ENCODE peak calls at places on chromosomes 7 and 10, in nine cellular contexts. F, T, Z, K, V, M, J, G and P are unnamed samples.

GRCh38 chr7:147311332-147311731 is 1194.7 kb downstream of the CNTNAP2 start:
- DNase-seq in Z (no peak), G (no peak), M (no peak), K (no peak), V (no peak), T (no peak), J (no peak), F (no peak), P (no peak)

GRCh38 chr7:81094952-81095351 is 176.1 kb upstream of the SEMA3C start:
- DNase-seq in K (no peak), V (no peak), T (no peak), J (no peak), Z (no peak), G (no peak), F (no peak), M (no peak), P (no peak)

GRCh38 chr7:73822319-73823173 is 8.2 kb upstream of the CLDN4 start:
- DNase-seq in V (no peak), F (no peak), J (no peak), Z (peak), M (peak), K (no peak), T (peak), G (no peak), P (no peak)

GRCh38 chr7:115816318-115816974 is 214.1 kb downstream of the TFEC start:
- DNase-seq in M (no peak), G (no peak), K (no peak), F (no peak), T (no peak), Z (no peak), V (no peak), J (no peak), P (no peak)

GRCh38 chr7:46146454-46147255 is 225.6 kb upstream of the IGFBP3 start:
- DNase-seq in K (no peak), T (peak), J (no peak), Z (no peak), V (no peak), M (peak), G (peak), F (no peak), P (no peak)

GRCh38 chr10:90424730-90425129 is 433.1 kb downstream of the HTR7 start:
- DNase-seq in T (peak), F (no peak), G (no peak), K (no peak), V (no peak), J (no peak), M (no peak), Z (no peak), P (no peak)

GRCh38 chr10:1070939-1071338 is 14.8 kb downstream of the WDR37 start:
- DNase-seq in F (no peak), J (no peak), G (no peak), V (no peak), Z (no peak), T (no peak), K (no peak), M (peak), P (no peak)

GRCh38 chr10:48551796-48552591 is 52.9 kb downstream of the ARHGAP22 start:
- DNase-seq in V (peak), M (peak), T (peak), J (no peak), G (peak), K (no peak), F (no peak), Z (no peak), P (peak)

GRCh38 chr7:158588085-158588877 is 658 bp upstream of the PTPRN2 start:
- DNase-seq in Z (no peak), J (no peak), T (no peak), K (no peak), G (no peak), F (no peak), M (no peak), V (no peak), P (no peak)

GRCh38 chr7:105664816-105665525 is 83.7 kb upstream of the EFCAB10 start:
- DNase-seq in F (no peak), G (no peak), Z (no peak), K (no peak), J (no peak), V (no peak), T (peak), M (peak), P (no peak)

GRCh38 chr7:71612011-71612410 is 480.1 kb downstream of the GALNT17 start:
- DNase-seq in J (no peak), G (no peak), F (no peak), Z (no peak), T (no peak), K (no peak), M (no peak), V (no peak), P (no peak)

GRCh38 chr10:28935061-28935460 is 257.7 kb downstream of the BAMBI start:
- DNase-seq in V (no peak), G (no peak), Z (no peak), K (no peak), M (no peak), J (no peak), T (no peak), F (no peak), P (no peak)

GRCh38 chr10:49081532-49082275 is 33.6 kb downstream of the VSTM4 start:
- DNase-seq in G (peak), K (no peak), F (no peak), J (no peak), Z (no peak), V (no peak), M (no peak), T (no peak), P (no peak)

GRCh38 chr10:12481956-12482355 is 132.6 kb downstream of the CAMK1D start:
- DNase-seq in J (no peak), T (no peak), Z (no peak), G (no peak), M (no peak), F (no peak), K (no peak), V (no peak), P (no peak)

GRCh38 chr10:113071446-113071845 is 121.4 kb downstream of the TCF7L2 start:
- DNase-seq in F (no peak), T (no peak), G (peak), M (peak), K (no peak), V (no peak), J (no peak), Z (no peak), P (no peak)

GRCh38 chr7:82600601-82601000 is 157.0 kb upstream of the CACNA2D1 start:
- DNase-seq in K (no peak), Z (no peak), M (no peak), J (no peak), G (no peak), F (no peak), V (peak), T (no peak), P (no peak)

GRCh38 chr7:69067397-69067796 is 530.9 kb upstream of the AUTS2 start:
- DNase-seq in K (no peak), F (no peak), Z (no peak), V (peak), J (no peak), M (peak), T (no peak), G (no peak), P (no peak)

GRCh38 chr10:60142736-60143135 is 236.4 kb upstream of the CCDC6 start:
- DNase-seq in T (no peak), M (no peak), V (no peak), K (no peak), F (no peak), J (no peak), Z (no peak), G (no peak), P (no peak)

GRCh38 chr10:75593690-75594556 is 162.5 kb downstream of the LRMDA start:
- DNase-seq in T (no peak), G (no peak), J (no peak), F (no peak), M (no peak), K (no peak), Z (no peak), V (no peak), P (no peak)

GRCh38 chr7:69204936-69205335 is 393.3 kb upstream of the AUTS2 start:
- DNase-seq in V (no peak), M (no peak), Z (no peak), J (no peak), F (no peak), K (no peak), T (no peak), G (no peak), P (no peak)

GRCh38 chr7:95579318-95579717 is 17.0 kb downstream of the PDK4 start:
- DNase-seq in J (no peak), G (no peak), M (no peak), K (no peak), T (no peak), V (no peak), F (no peak), Z (no peak), P (no peak)

GRCh38 chr10:129690248-129691070 is 223.4 kb downstream of the MGMT start:
- DNase-seq in G (no peak), J (no peak), K (no peak), Z (no peak), F (no peak), T (no peak), M (no peak), V (no peak), P (no peak)

GRCh38 chr10:81576336-81576735 is 298.7 kb upstream of the NRG3 start:
- DNase-seq in G (no peak), K (no peak), J (no peak), Z (no peak), T (no peak), M (no peak), V (no peak), F (no peak), P (no peak)

GRCh38 chr10:62426086-62426485 is 51.9 kb downstream of the ZNF365 start:
- DNase-seq in Z (no peak), K (peak), T (peak), M (no peak), F (no peak), J (no peak), G (no peak), V (no peak), P (no peak)

GRCh38 chr10:31419394-31420063 is 100.5 kb downstream of the ZEB1 start:
- DNase-seq in T (no peak), V (no peak), G (no peak), J (no peak), K (no peak), M (peak), Z (no peak), F (no peak), P (no peak)

GRCh38 chr7:90311185-90311584 is 9.9 kb downstream of the FAM237B start:
- DNase-seq in Z (no peak), T (no peak), G (no peak), K (no peak), V (no peak), J (no peak), F (no peak), M (no peak), P (no peak)

GRCh38 chr10:73650537-73651331 is 5.1 kb downstream of the SYNPO2L start:
- DNase-seq in G (peak), V (no peak), Z (no peak), M (peak), J (no peak), T (no peak), F (no peak), K (no peak), P (no peak)

GRCh38 chr10:17735166-17735941 is 16.6 kb upstream of the TMEM236 start:
- DNase-seq in K (no peak), G (peak), J (no peak), M (peak), Z (no peak), F (no peak), V (no peak), T (no peak), P (no peak)

GRCh38 chr7:108252177-108252576 is 122.0 kb upstream of the LAMB4 start:
- DNase-seq in M (no peak), F (no peak), G (no peak), K (no peak), V (no peak), J (no peak), Z (no peak), T (no peak), P (no peak)

GRCh38 chr7:139687980-139688632 is 89.7 kb downstream of the HIPK2 start:
- DNase-seq in F (no peak), K (no peak), V (no peak), M (peak), G (peak), Z (no peak), T (peak), J (no peak), P (no peak)

GRCh38 chr10:11863353-11864105 is 40.4 kb downstream of the PROSER2 start:
- DNase-seq in F (no peak), T (no peak), G (no peak), K (peak), M (no peak), Z (no peak), V (peak), J (no peak), P (peak)

GRCh38 chr10:119726291-119727261 is 726 bp downstream of the INPP5F start:
- DNase-seq in V (no peak), G (no peak), T (no peak), K (peak), Z (no peak), F (no peak), J (no peak), M (no peak), P (no peak)

GRCh38 chr10:63388421-63389031 is 77.3 kb downstream of the JMJD1C start:
- DNase-seq in F (no peak), Z (no peak), M (no peak), G (no peak), T (no peak), J (no peak), V (no peak), K (no peak), P (no peak)

GRCh38 chr7:35035511-35035921 is 1.8 kb downstream of the DPY19L1 start:
- DNase-seq in V (peak), K (peak), F (no peak), M (peak), T (peak), J (no peak), G (no peak), Z (no peak), P (no peak)

GRCh38 chr7:137130751-137131158 is 212.8 kb downstream of the PTN start:
- DNase-seq in J (no peak), F (no peak), V (no peak), T (peak), Z (no peak), K (no peak), G (no peak), M (peak), P (no peak)

GRCh38 chr10:77925795-77926565 is 575 bp downstream of the DLG5 start:
- DNase-seq in Z (no peak), F (no peak), V (no peak), T (peak), G (peak), K (peak), M (peak), J (no peak), P (peak)

GRCh38 chr7:100132697-100133137 is 6.0 kb downstream of the MBLAC1 start:
- DNase-seq in G (no peak), T (peak), Z (no peak), F (no peak), K (peak), M (peak), V (peak), J (peak), P (peak)